ENCODE peak calls at places on chromosomes 2 and 18, in six cellular contexts. K is cardiac muscle cell, V is PC-9, P is prostate gland, C is IMR-90, F is keratinocyte. L is an unnamed sample. For H3K36me3, the result is how much of the 10 kb centered on the place peaks cover.

GRCh38 chr18:42078711-42079110 is 123.7 kb downstream of the PIK3C3 start:
- DNase-seq in K (peak), V (no peak), P (no peak), C (peak), F (no peak), L (no peak)

GRCh38 chr2:124153713-124154112 is 128.6 kb downstream of the CNTNAP5 start:
- DNase-seq in K (no peak), V (no peak), P (no peak), C (no peak), F (no peak), L (no peak)

GRCh38 chr2:105494683-105495425 is 96.0 kb upstream of the FHL2 start:
- DNase-seq in K (peak), V (no peak), P (no peak), C (no peak), F (no peak), L (peak)

GRCh38 chr2:136130511-136130910 is 12.6 kb upstream of the CXCR4 start:
- DNase-seq in K (no peak), V (no peak), P (no peak), C (no peak), F (no peak), L (no peak)

GRCh38 chr2:115541808-115542207 is 1099.4 kb downstream of the DPP10 start:
- DNase-seq in K (no peak), V (no peak), P (no peak), C (no peak), F (no peak), L (no peak)

GRCh38 chr2:95053543-95053942 is 28.0 kb downstream of the MAL start:
- DNase-seq in K (no peak), V (no peak), P (no peak), C (no peak), F (no peak), L (no peak)

GRCh38 chr18:8848541-8848940 is 143.2 kb downstream of the MTCL1 start:
- DNase-seq in K (no peak), V (no peak), P (no peak), C (peak), F (no peak), L (no peak)

GRCh38 chr2:200472853-200473464 is 36.9 kb downstream of the KCTD18 start:
- DNase-seq in K (no peak), V (no peak), P (no peak), C (no peak), F (no peak), L (no peak)

GRCh38 chr2:172953411-172953810 is 122.2 kb upstream of the MAP3K20 start:
- DNase-seq in K (no peak), V (no peak), P (no peak), C (no peak), F (no peak), L (no peak)

GRCh38 chr2:59732861-59733603 is 820.4 kb downstream of the BCL11A start:
- DNase-seq in K (no peak), V (no peak), P (no peak), C (no peak), F (no peak), L (peak)

GRCh38 chr2:236981710-236982485 is 103.8 kb upstream of the COPS8 start:
- DNase-seq in K (no peak), V (no peak), P (no peak), C (no peak), F (no peak), L (no peak)

GRCh38 chr2:119205001-119205669 is 18.5 kb upstream of the STEAP3 start:
- DNase-seq in K (no peak), V (no peak), P (no peak), C (no peak), F (no peak), L (no peak)

GRCh38 chr2:152134488-152135280 is 35.8 kb upstream of the CACNB4 start:
- DNase-seq in K (peak), V (no peak), P (no peak), C (peak), F (no peak), L (peak)

GRCh38 chr2:216603884-216604245 is 29.4 kb upstream of the IGFBP2 start:
- DNase-seq in K (no peak), V (no peak), P (no peak), C (no peak), F (no peak), L (no peak)

GRCh38 chr2:72895759-72896281 is 8.6 kb downstream of the SPR start:
- DNase-seq in K (peak), V (peak), P (peak), C (peak), F (no peak), L (peak)

GRCh38 chr18:6543330-6543908 is 128.7 kb upstream of the L3MBTL4 start:
- DNase-seq in K (peak), V (no peak), P (no peak), C (peak), F (no peak), L (no peak)

GRCh38 chr18:10140928-10141327 is 227.1 kb downstream of the VAPA start:
- DNase-seq in K (peak), V (no peak), P (peak), C (peak), F (no peak), L (no peak)

GRCh38 chr18:8890957-8891464 is 185.7 kb downstream of the MTCL1 start:
- DNase-seq in K (peak), V (peak), P (no peak), C (peak), F (peak), L (no peak)

GRCh38 chr2:2709091-2709770 is 378.2 kb upstream of the MYT1L start:
- DNase-seq in K (no peak), V (no peak), P (no peak), C (no peak), F (no peak), L (no peak)

GRCh38 chr2:113278073-113278811 is 479 bp downstream of the PAX8 start:
- DNase-seq in K (no peak), V (no peak), P (no peak), C (no peak), F (no peak), L (no peak)

GRCh38 chr2:182649316-182649715 is 66.7 kb upstream of the DNAJC10 start:
- DNase-seq in K (peak), V (peak), P (no peak), C (peak), F (no peak), L (peak)

GRCh38 chr2:64448069-64448468 is 5.9 kb upstream of the LGALSL start:
- DNase-seq in K (no peak), V (no peak), P (no peak), C (no peak), F (no peak), L (no peak)

DNA sequence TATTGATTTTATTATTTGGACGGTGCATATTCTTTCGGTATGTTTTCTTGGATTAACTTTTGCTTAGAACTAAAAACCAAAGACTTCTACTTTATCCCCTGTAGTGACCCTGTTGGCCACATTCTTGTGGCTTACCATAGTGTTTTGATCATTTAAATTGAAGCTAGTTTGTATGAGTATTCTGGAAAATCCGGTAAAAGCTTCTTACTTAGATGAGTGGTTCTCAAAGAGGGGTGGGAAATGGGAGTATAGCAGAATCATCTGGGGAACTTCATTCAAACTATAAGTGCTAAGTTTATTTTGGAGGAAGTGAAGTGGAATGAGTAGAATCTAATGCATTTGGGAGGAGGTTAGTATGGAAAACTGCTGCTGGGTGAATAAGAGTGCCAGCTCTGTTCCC is 3.8 kb downstream of the PPP1CB start:
- DNase-seq in K (peak), V (no peak), P (no peak), C (peak), F (no peak), L (no peak)
- H3K27ac ChIP-seq in K (peak), V (peak), P (peak), C (no peak), F (peak), L (no peak)

GRCh38 chr2:218249686-218250085 is 11.1 kb upstream of the GPBAR1 start:
- DNase-seq in K (no peak), V (no peak), P (no peak), C (no peak), F (no peak), L (no peak)
- H3K36me3 ChIP-seq in K (half or more), V (under half), P (under half), C (half or more), F (half or more), L (under half)

DNA sequence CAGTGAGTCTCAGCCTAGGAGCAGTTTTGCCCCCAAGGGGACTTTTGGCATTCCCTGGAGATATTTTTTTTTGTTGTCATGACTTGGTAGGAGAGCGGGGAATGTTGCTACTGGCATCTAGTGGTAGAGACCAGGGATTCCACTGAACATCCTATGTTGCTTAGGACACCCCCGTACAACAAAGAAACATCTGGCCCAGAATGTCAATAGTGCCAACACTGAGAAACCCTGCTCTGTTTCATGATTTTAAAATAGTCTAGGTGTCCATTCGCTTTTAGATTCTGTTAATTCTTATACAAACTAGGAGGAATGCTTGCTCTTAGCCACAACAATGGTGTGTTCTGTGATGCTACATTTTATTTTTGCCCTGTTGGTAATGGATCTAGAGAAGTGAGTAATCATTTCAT is 225.8 kb upstream of the SIX3 start:
- DNase-seq in K (peak), V (peak), P (no peak), C (peak), F (no peak), L (no peak)
- TF ChIP-seq CTCF in K (peak), V (peak), P (peak), C (peak), F (peak), L (no peak)

GRCh38 chr2:55138045-55138444 is 87.8 kb upstream of the RTN4 start:
- DNase-seq in K (no peak), V (no peak), P (no peak), C (no peak), F (no peak), L (no peak)

GRCh38 chr2:55140316-55141219 is 90.3 kb upstream of the RTN4 start:
- DNase-seq in K (no peak), V (no peak), P (no peak), C (no peak), F (no peak), L (no peak)

GRCh38 chr2:55137024-55137958 is 87.0 kb upstream of the RTN4 start:
- DNase-seq in K (no peak), V (no peak), P (no peak), C (no peak), F (no peak), L (no peak)

GRCh38 chr2:55138546-55139288 is 88.5 kb upstream of the RTN4 start:
- DNase-seq in K (no peak), V (no peak), P (no peak), C (no peak), F (no peak), L (no peak)

GRCh38 chr2:55139305-55139704 is 89.1 kb upstream of the RTN4 start:
- DNase-seq in K (no peak), V (no peak), P (no peak), C (no peak), F (no peak), L (no peak)
- H3K27ac ChIP-seq in K (no peak), V (no peak), P (no peak), C (no peak), F (no peak), L (no peak)

DNA sequence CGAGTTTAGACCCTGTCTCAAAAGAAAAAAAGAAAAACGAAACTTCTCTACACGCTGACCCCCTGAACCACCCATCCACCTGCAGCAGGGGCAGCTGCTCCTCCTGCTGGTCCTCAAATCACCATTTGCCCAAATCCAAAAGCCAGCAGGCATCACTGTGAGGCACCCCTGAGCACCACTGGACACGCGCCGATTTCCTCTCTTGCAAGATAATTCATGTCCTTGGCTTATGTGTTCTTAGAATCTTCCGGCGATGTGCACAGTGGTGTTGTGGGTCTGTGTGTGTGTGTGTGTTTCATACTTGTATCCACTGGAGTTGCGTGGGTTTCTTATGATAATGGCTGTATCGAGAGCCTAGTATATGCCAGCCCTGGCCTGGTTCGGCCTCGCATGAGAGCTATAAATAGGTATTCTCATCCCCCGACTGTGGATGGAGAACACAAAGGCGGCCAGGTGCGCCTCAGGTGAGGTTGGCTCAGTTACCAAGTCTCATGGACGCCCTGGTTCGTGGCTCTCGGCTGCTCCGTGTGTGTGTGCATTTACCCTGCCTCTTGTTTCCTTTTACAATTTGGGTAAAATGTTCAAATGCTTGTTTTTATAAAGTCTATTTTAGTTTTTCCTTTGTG is 235.5 kb downstream of the HDAC4 start:
- DNase-seq in K (no peak), V (no peak), P (no peak), C (no peak), F (no peak), L (no peak)
- H3K36me3 ChIP-seq in K (under half), V (under half), P (under half), C (under half), F (under half), L (under half)

GRCh38 chr2:177257471-177257870 is 7.1 kb downstream of the NFE2L2 start:
- DNase-seq in K (no peak), V (no peak), P (no peak), C (no peak), F (no peak), L (no peak)
- TF ChIP-seq CTCF in K (no peak), V (no peak), P (no peak), C (no peak), F (no peak), L (no peak)

GRCh38 chr2:231185050-231185725 is 13.2 kb upstream of the ARMC9 start:
- DNase-seq in K (peak), V (no peak), P (no peak), C (no peak), F (no peak), L (no peak)
- H3K27ac ChIP-seq in K (no peak), V (no peak), P (no peak), C (no peak), F (no peak), L (peak)

L was measured in testis.